ENCODE peak calls at places on chromosome 11, in five cellular contexts. One of them, this sample, is unnamed.

GRCh38 chr11:1219836-1220810 is 2.7 kb upstream of the MUC5B start:
- DNase-seq in left lung: peak; percentile 70
- DNase-seq in NCI-H1417: no peak
- DNase-seq in NCI-H1092 treated with DMSO at 0.1 percent for 48 hours: no peak
- DNase-seq in amniotic stem cell: no peak
- DNase-seq in this sample: no peak

GRCh38 chr11:128509990-128510389 is 77.4 kb downstream of the ETS1 start:
- DNase-seq in left lung: no peak
- DNase-seq in NCI-H1417: no peak
- DNase-seq in NCI-H1092 treated with DMSO at 0.1 percent for 48 hours: no peak
- DNase-seq in amniotic stem cell: no peak
- DNase-seq in this sample: no peak

GRCh38 chr11:123754101-123754568 is at the start of gene OR6X1:
- DNase-seq in left lung: no peak
- DNase-seq in NCI-H1417: no peak
- DNase-seq in NCI-H1092 treated with DMSO at 0.1 percent for 48 hours: no peak
- DNase-seq in amniotic stem cell: no peak
- DNase-seq in this sample: no peak

GRCh38 chr11:105489431-105489830 is 120.4 kb upstream of the GRIA4 start:
- DNase-seq in left lung: no peak
- DNase-seq in NCI-H1417: peak; percentile 32
- DNase-seq in NCI-H1092 treated with DMSO at 0.1 percent for 48 hours: peak; percentile 38
- DNase-seq in amniotic stem cell: no peak
- DNase-seq in this sample: no peak

GRCh38 chr11:118343981-118344521 is at the start of gene CD3G:
- DNase-seq in left lung: no peak
- DNase-seq in NCI-H1417: no peak
- DNase-seq in NCI-H1092 treated with DMSO at 0.1 percent for 48 hours: no peak
- DNase-seq in amniotic stem cell: no peak
- DNase-seq in this sample: no peak

GRCh38 chr11:126608626-126609010 is 253.1 kb downstream of the ST3GAL4 start:
- DNase-seq in left lung: no peak
- DNase-seq in NCI-H1417: peak; percentile 73
- DNase-seq in NCI-H1092 treated with DMSO at 0.1 percent for 48 hours: no peak
- DNase-seq in amniotic stem cell: no peak
- DNase-seq in this sample: no peak

GRCh38 chr11:94788396-94788795 is 20.2 kb downstream of the AMOTL1 start:
- DNase-seq in left lung: no peak
- DNase-seq in NCI-H1417: no peak
- DNase-seq in NCI-H1092 treated with DMSO at 0.1 percent for 48 hours: no peak
- DNase-seq in amniotic stem cell: no peak
- DNase-seq in this sample: no peak

GRCh38 chr11:32353884-32354283 is 81.5 kb downstream of the WT1 start:
- DNase-seq in left lung: no peak
- DNase-seq in NCI-H1417: no peak
- DNase-seq in NCI-H1092 treated with DMSO at 0.1 percent for 48 hours: no peak
- DNase-seq in amniotic stem cell: no peak
- DNase-seq in this sample: no peak

GRCh38 chr11:128884703-128885338 is 6.3 kb upstream of the KCNJ5 start:
- DNase-seq in left lung: no peak
- DNase-seq in NCI-H1417: peak; percentile 89
- DNase-seq in NCI-H1092 treated with DMSO at 0.1 percent for 48 hours: peak; percentile 77
- DNase-seq in amniotic stem cell: no peak
- DNase-seq in this sample: peak; percentile 86

GRCh38 chr11:45285931-45286632 is at the start of gene SYT13:
- DNase-seq in left lung: peak; percentile 77
- DNase-seq in NCI-H1417: peak; percentile 72
- DNase-seq in NCI-H1092 treated with DMSO at 0.1 percent for 48 hours: peak; percentile 79
- DNase-seq in amniotic stem cell: no peak
- DNase-seq in this sample: peak; percentile 68

GRCh38 chr11:122656631-122657101 is 1.1 kb downstream of the UBASH3B start:
- DNase-seq in left lung: peak; percentile 89
- DNase-seq in NCI-H1417: no peak
- DNase-seq in NCI-H1092 treated with DMSO at 0.1 percent for 48 hours: peak; percentile 72
- DNase-seq in amniotic stem cell: no peak
- DNase-seq in this sample: peak; percentile 38

GRCh38 chr11:69169479-69169878 is 13.7 kb downstream of the SMIM38 start:
- DNase-seq in left lung: no peak
- DNase-seq in NCI-H1417: no peak
- DNase-seq in NCI-H1092 treated with DMSO at 0.1 percent for 48 hours: no peak
- DNase-seq in amniotic stem cell: no peak
- DNase-seq in this sample: no peak

GRCh38 chr11:121797496-121797895 is 318.5 kb downstream of the BLID start:
- DNase-seq in left lung: no peak
- DNase-seq in NCI-H1417: no peak
- DNase-seq in NCI-H1092 treated with DMSO at 0.1 percent for 48 hours: no peak
- DNase-seq in amniotic stem cell: no peak
- DNase-seq in this sample: no peak

GRCh38 chr11:45560935-45561330 is 104.5 kb downstream of the CHST1 start:
- DNase-seq in left lung: no peak
- DNase-seq in NCI-H1417: peak; percentile 89
- DNase-seq in NCI-H1092 treated with DMSO at 0.1 percent for 48 hours: peak; percentile 79
- DNase-seq in amniotic stem cell: no peak
- DNase-seq in this sample: no peak

This sample was measured in DMS79 treated with DMSO at 0.1 percent for 48 hours.